ENCODE peak calls at places on chromosomes 2 and 18, in eight cellular contexts. I, J, Q, V, S, P, Y and D are unnamed samples.

GRCh38 chr2:158686166-158686792 is 108.8 kb upstream of the DAPL1 start:
- DNase-seq in I (no peak), J (peak; percentile 26), Q (no peak), V (no peak), S (no peak), P (no peak), Y (no peak), D (no peak)

GRCh38 chr2:101675512-101675911 is 22.0 kb upstream of the MAP4K4 start:
- DNase-seq in I (no peak), J (no peak), Q (no peak), V (no peak), S (no peak), P (no peak), Y (no peak), D (no peak)

GRCh38 chr2:88066543-88066942 is 1.1 kb upstream of the SMYD1 start:
- DNase-seq in I (no peak), J (no peak), Q (no peak), V (no peak), S (no peak), P (no peak), Y (no peak), D (no peak)

GRCh38 chr2:157839822-157840221 is 36.3 kb downstream of the ACVR1 start:
- DNase-seq in I (no peak), J (no peak), Q (no peak), V (no peak), S (no peak), P (no peak), Y (no peak), D (no peak)

GRCh38 chr18:69969491-69969890 is 21.8 kb upstream of the CD226 start:
- DNase-seq in I (no peak), J (no peak), Q (no peak), V (no peak), S (no peak), P (no peak), Y (no peak), D (no peak)

GRCh38 chr2:42978887-42979415 is 186.6 kb upstream of the HAAO start:
- DNase-seq in I (no peak), J (no peak), Q (no peak), V (no peak), S (peak; percentile 9), P (no peak), Y (no peak), D (no peak)

GRCh38 chr2:150483532-150483931 is 3.9 kb downstream of the RND3 start:
- DNase-seq in I (no peak), J (no peak), Q (no peak), V (no peak), S (no peak), P (no peak), Y (no peak), D (no peak)

GRCh38 chr2:24924266-24924665 is 4.2 kb upstream of the ADCY3 start:
- DNase-seq in I (no peak), J (no peak), Q (no peak), V (no peak), S (no peak), P (no peak), Y (no peak), D (no peak)

GRCh38 chr2:8488001-8488738 is 193.7 kb upstream of the ID2 start:
- DNase-seq in I (peak; percentile 44), J (no peak), Q (no peak), V (no peak), S (no peak), P (no peak), Y (no peak), D (no peak)

GRCh38 chr18:36358141-36358540 is 60.6 kb downstream of the FHOD3 start:
- DNase-seq in I (no peak), J (no peak), Q (no peak), V (no peak), S (no peak), P (no peak), Y (no peak), D (no peak)

GRCh38 chr2:26011990-26012856 is 21.7 kb upstream of the RAB10 start:
- DNase-seq in I (no peak), J (peak; percentile 81), Q (peak; percentile 100), V (peak; percentile 46), S (no peak), P (peak; percentile 91), Y (peak; percentile 39), D (no peak)

GRCh38 chr2:43041661-43042360 is 184.6 kb downstream of the ZFP36L2 start:
- DNase-seq in I (no peak), J (peak; percentile 97), Q (peak; percentile 80), V (peak; percentile 73), S (peak; percentile 81), P (peak; percentile 87), Y (peak; percentile 98), D (peak; percentile 93)

GRCh38 chr2:197946562-197946961 is 142.2 kb downstream of the PLCL1 start:
- DNase-seq in I (no peak), J (no peak), Q (no peak), V (no peak), S (no peak), P (no peak), Y (no peak), D (no peak)

GRCh38 chr18:49030692-49031443 is 80.1 kb upstream of the SMAD7 start:
- DNase-seq in I (no peak), J (no peak), Q (no peak), V (no peak), S (no peak), P (no peak), Y (no peak), D (no peak)

GRCh38 chr18:47883771-47884413 is 46.6 kb downstream of the SMAD2 start:
- DNase-seq in I (no peak), J (peak; percentile 76), Q (no peak), V (no peak), S (peak; percentile 22), P (peak; percentile 23), Y (peak; percentile 11), D (no peak)

GRCh38 chr18:66872277-66872676 is 268.4 kb upstream of the CDH19 start:
- DNase-seq in I (no peak), J (no peak), Q (peak; percentile 18), V (no peak), S (no peak), P (no peak), Y (peak; percentile 51), D (no peak)

GRCh38 chr2:18611184-18611583 is 21.8 kb upstream of the NT5C1B start:
- DNase-seq in I (no peak), J (peak; percentile 90), Q (no peak), V (no peak), S (no peak), P (no peak), Y (no peak), D (no peak)

DNA sequence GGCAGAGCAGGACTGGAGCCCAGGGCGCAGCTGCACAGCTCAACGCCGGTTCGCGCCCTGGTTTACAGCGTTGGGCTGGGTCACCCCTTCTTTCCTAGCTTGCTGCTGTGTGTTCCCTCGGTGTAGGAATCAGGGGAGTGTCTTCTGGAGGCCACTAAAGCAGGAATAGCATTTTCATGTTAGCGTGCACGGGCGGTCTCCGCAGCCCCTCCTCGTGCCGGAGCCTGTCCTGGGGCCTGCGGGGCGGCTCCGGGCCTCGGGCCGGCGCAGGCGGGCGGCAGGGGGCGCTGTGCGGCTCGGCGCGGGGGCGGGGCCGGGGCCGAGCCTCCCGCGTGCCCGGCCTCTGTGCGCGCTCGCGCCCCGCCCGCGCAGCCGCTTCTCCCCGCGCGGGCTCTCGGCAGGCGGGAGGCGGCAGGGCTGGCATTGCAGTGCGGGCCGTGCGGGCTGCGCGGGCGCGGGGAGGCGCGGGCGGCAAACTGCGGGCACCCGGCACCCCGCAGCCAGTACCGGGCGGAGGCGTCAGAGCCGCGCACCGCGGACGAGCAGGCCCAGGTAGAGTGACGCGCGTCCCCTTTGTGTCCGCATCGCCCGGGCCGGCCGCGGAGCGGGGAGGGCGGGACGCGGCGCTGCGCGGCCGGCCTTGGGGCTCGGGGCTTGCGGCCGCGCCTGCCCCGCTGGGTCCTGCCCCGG is at the start of gene RNF144A:
- DNase-seq in I (peak; percentile 81), J (peak; percentile 12), Q (peak; percentile 53), V (peak; percentile 92), S (peak; percentile 75), P (peak; percentile 55), Y (peak; percentile 40), D (peak; percentile 65)
- TF ChIP-seq POLR2A in I (no peak), J (no peak), Q (peak; percentile 52), V (no peak), S (peak; percentile 25), P (peak; percentile 51), Y (no peak), D (peak; percentile 42)

DNA sequence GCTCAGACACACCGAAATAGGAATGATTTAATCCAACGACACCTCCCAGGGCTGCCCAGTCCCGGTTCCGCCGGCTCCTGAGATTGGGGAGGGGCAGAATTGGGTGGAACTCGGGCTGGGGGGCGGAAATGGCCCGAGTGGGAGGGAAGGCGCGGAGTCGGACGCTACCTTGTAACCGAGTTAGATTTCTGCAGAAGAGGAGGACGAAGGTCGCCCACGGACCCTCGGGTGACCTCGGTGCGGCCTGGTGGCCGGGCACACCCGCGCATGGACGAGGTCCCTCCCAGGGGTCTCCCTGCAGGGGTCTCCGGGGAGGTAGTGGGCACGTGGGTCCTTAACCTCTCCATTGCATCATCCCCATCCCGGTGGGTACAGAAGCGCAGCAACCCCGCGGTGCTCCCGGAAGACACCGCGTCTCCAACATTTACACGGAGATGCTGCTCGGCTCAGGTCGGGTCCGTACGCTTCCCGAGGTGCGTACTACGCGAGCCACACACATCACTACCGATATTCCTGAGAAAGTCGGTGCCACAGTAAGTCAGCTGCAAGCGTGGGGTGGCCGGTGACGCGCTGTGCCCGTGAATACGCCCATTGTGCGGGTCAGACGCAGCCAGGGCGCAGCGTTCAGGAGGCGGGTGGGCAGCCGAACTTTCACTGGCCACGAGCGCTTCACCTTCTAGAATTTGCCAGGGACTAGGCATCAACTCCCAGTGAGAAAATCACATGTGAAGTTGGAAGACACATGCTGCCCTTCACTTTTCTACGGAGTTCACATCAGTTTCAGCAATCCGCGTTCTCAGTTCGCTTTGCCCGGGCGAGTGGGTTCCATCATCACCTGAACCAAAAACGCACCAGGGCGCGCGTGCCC is 3.0 kb downstream of the ZNF516 start:
- DNase-seq in I (no peak), J (peak; percentile 27), Q (peak; percentile 40), V (no peak), S (no peak), P (peak; percentile 73), Y (peak; percentile 41), D (no peak)
- TF ChIP-seq POLR2A in I (no peak), J (peak; percentile 43), Q (no peak), V (no peak), S (no peak), P (no peak), Y (no peak), D (no peak)

DNA sequence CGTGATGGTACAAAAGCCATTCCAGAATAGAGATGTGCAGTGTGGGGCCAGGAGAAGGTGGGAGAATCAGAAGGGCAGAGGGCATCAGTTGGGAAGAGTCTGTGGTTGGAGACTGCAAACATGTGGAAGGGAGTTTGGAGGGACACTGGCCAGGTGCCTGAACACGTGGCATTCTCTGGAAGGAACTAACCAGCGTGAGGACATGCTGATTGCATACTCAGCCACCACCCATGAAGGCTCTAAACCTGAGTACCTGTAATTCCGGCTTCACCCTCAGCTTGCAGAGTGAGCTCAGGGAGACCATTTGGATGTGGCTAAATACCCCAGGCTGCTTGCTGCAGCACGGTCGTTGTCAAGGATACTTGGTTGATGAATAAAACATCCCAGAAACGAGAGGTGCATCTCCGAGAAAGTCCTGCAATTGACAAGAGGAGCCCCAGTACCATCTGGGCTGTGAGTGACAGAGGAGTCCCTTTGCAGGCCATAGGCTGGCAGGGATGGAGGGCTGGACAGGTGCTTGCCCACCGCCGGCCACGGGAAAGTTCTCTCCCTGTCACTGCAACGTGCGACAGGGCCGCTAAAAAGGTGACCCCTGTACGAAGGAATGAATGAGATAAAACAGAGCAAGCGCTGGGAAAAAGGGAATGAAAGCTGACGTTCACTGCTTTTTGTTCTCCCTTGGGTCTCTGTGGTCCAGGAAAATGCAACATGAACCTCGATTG is 5.0 kb downstream of the ACKR3 start:
- DNase-seq in I (no peak), J (no peak), Q (no peak), V (no peak), S (no peak), P (no peak), Y (peak; percentile 34), D (no peak)
- TF ChIP-seq POLR2A in I (no peak), J (no peak), Q (no peak), V (no peak), S (no peak), P (no peak), Y (no peak), D (no peak)

GRCh38 chr18:13217971-13218375 is 587 bp upstream of the LDLRAD4 start:
- DNase-seq in I (no peak), J (no peak), Q (no peak), V (peak; percentile 35), S (no peak), P (peak; percentile 47), Y (peak; percentile 15), D (no peak)
- TF ChIP-seq POLR2A in I (no peak), J (no peak), Q (no peak), V (no peak), S (no peak), P (no peak), Y (no peak), D (no peak)